ENCODE peak calls at places on chromosomes 12 and 14, in seven cellular contexts. One of them, this sample, is unnamed.
A peak's percentile ranks its signal among the peaks of the same experiment; 100 is the strongest.

GRCh38 chr12:31444801-31445200 is 118.9 kb upstream of the SINHCAF start:
- DNase-seq in type B pancreatic cell: no peak
- DNase-seq in HepG2: no peak
- DNase-seq in Peyer's patch: no peak
- DNase-seq in HCT116: no peak
- DNase-seq in activated CD8-positive, alpha-beta T cell treated with anti-CD3 and anti-CD28 coated beads for 36 hours: no peak
- DNase-seq in choroid plexus epithelial cell: no peak
- DNase-seq in this sample: no peak

GRCh38 chr14:100775831-100776591 is 49.3 kb downstream of the DLK1 start:
- DNase-seq in Peyer's patch: no peak
- DNase-seq in HCT116: no peak
- DNase-seq in activated CD8-positive, alpha-beta T cell treated with anti-CD3 and anti-CD28 coated beads for 36 hours: no peak
- DNase-seq in HepG2: no peak
- DNase-seq in choroid plexus epithelial cell: peak; percentile 68
- DNase-seq in type B pancreatic cell: peak; percentile 55
- DNase-seq in this sample: no peak

GRCh38 chr12:5013206-5013830 is 30.4 kb upstream of the KCNA5 start:
- DNase-seq in type B pancreatic cell: no peak
- DNase-seq in activated CD8-positive, alpha-beta T cell treated with anti-CD3 and anti-CD28 coated beads for 36 hours: no peak
- DNase-seq in choroid plexus epithelial cell: peak; percentile 11
- DNase-seq in HepG2: no peak
- DNase-seq in HCT116: no peak
- DNase-seq in Peyer's patch: no peak
- DNase-seq in this sample: no peak

GRCh38 chr12:95518976-95519375 is 32.3 kb downstream of the USP44 start:
- DNase-seq in activated CD8-positive, alpha-beta T cell treated with anti-CD3 and anti-CD28 coated beads for 36 hours: no peak
- DNase-seq in type B pancreatic cell: no peak
- DNase-seq in HepG2: no peak
- DNase-seq in choroid plexus epithelial cell: no peak
- DNase-seq in HCT116: no peak
- DNase-seq in Peyer's patch: no peak
- DNase-seq in this sample: no peak

GRCh38 chr12:19044877-19045276 is 84.7 kb upstream of the PLEKHA5 start:
- DNase-seq in Peyer's patch: no peak
- DNase-seq in choroid plexus epithelial cell: no peak
- DNase-seq in activated CD8-positive, alpha-beta T cell treated with anti-CD3 and anti-CD28 coated beads for 36 hours: no peak
- DNase-seq in type B pancreatic cell: no peak
- DNase-seq in HCT116: no peak
- DNase-seq in HepG2: no peak
- DNase-seq in this sample: no peak

GRCh38 chr12:75975692-75976091 is 55.9 kb downstream of the PHLDA1 start:
- DNase-seq in choroid plexus epithelial cell: no peak
- DNase-seq in HCT116: no peak
- DNase-seq in type B pancreatic cell: no peak
- DNase-seq in Peyer's patch: no peak
- DNase-seq in HepG2: no peak
- DNase-seq in activated CD8-positive, alpha-beta T cell treated with anti-CD3 and anti-CD28 coated beads for 36 hours: no peak
- DNase-seq in this sample: no peak

GRCh38 chr14:52266179-52266578 is 1.3 kb upstream of the PTGDR start:
- DNase-seq in type B pancreatic cell: no peak
- DNase-seq in activated CD8-positive, alpha-beta T cell treated with anti-CD3 and anti-CD28 coated beads for 36 hours: no peak
- DNase-seq in HepG2: no peak
- DNase-seq in choroid plexus epithelial cell: peak; percentile 86
- DNase-seq in Peyer's patch: no peak
- DNase-seq in HCT116: no peak
- DNase-seq in this sample: no peak

GRCh38 chr14:54285030-54285429 is 111.8 kb upstream of the CDKN3 start:
- DNase-seq in HepG2: no peak
- DNase-seq in activated CD8-positive, alpha-beta T cell treated with anti-CD3 and anti-CD28 coated beads for 36 hours: no peak
- DNase-seq in HCT116: no peak
- DNase-seq in type B pancreatic cell: no peak
- DNase-seq in Peyer's patch: no peak
- DNase-seq in choroid plexus epithelial cell: no peak
- DNase-seq in this sample: no peak

GRCh38 chr12:2779281-2779680 is 15.5 kb upstream of the FKBP4 start:
- DNase-seq in type B pancreatic cell: no peak
- DNase-seq in choroid plexus epithelial cell: no peak
- DNase-seq in HepG2: no peak
- DNase-seq in Peyer's patch: no peak
- DNase-seq in HCT116: no peak
- DNase-seq in activated CD8-positive, alpha-beta T cell treated with anti-CD3 and anti-CD28 coated beads for 36 hours: no peak
- DNase-seq in this sample: no peak

GRCh38 chr12:58189030-58189429 is 247.7 kb downstream of the ATP23 start:
- DNase-seq in HCT116: no peak
- DNase-seq in activated CD8-positive, alpha-beta T cell treated with anti-CD3 and anti-CD28 coated beads for 36 hours: no peak
- DNase-seq in Peyer's patch: no peak
- DNase-seq in choroid plexus epithelial cell: no peak
- DNase-seq in HepG2: no peak
- DNase-seq in type B pancreatic cell: no peak
- DNase-seq in this sample: no peak

GRCh38 chr12:53122961-53123468 is 19.7 kb downstream of the SOAT2 start:
- DNase-seq in HepG2: no peak
- DNase-seq in activated CD8-positive, alpha-beta T cell treated with anti-CD3 and anti-CD28 coated beads for 36 hours: no peak
- DNase-seq in Peyer's patch: no peak
- DNase-seq in HCT116: no peak
- DNase-seq in choroid plexus epithelial cell: no peak
- DNase-seq in type B pancreatic cell: peak; percentile 65
- DNase-seq in this sample: no peak

GRCh38 chr14:81946808-81947798 is 413.4 kb upstream of the SEL1L start:
- DNase-seq in choroid plexus epithelial cell: no peak
- DNase-seq in activated CD8-positive, alpha-beta T cell treated with anti-CD3 and anti-CD28 coated beads for 36 hours: no peak
- DNase-seq in type B pancreatic cell: no peak
- DNase-seq in HCT116: no peak
- DNase-seq in Peyer's patch: no peak
- DNase-seq in HepG2: no peak
- DNase-seq in this sample: no peak

GRCh38 chr12:127560041-127560478 is 706.9 kb upstream of the TMEM132C start:
- DNase-seq in type B pancreatic cell: no peak
- DNase-seq in activated CD8-positive, alpha-beta T cell treated with anti-CD3 and anti-CD28 coated beads for 36 hours: no peak
- DNase-seq in Peyer's patch: no peak
- DNase-seq in HCT116: no peak
- DNase-seq in choroid plexus epithelial cell: no peak
- DNase-seq in HepG2: no peak
- DNase-seq in this sample: no peak

GRCh38 chr12:127558363-127558762 is 708.6 kb upstream of the TMEM132C start:
- DNase-seq in HCT116: no peak
- DNase-seq in Peyer's patch: no peak
- DNase-seq in type B pancreatic cell: no peak
- DNase-seq in HepG2: no peak
- DNase-seq in activated CD8-positive, alpha-beta T cell treated with anti-CD3 and anti-CD28 coated beads for 36 hours: no peak
- DNase-seq in choroid plexus epithelial cell: no peak
- DNase-seq in this sample: no peak

GRCh38 chr12:127556487-127556886 is 710.5 kb upstream of the TMEM132C start:
- DNase-seq in activated CD8-positive, alpha-beta T cell treated with anti-CD3 and anti-CD28 coated beads for 36 hours: no peak
- DNase-seq in type B pancreatic cell: no peak
- DNase-seq in HepG2: no peak
- DNase-seq in HCT116: no peak
- DNase-seq in Peyer's patch: no peak
- DNase-seq in choroid plexus epithelial cell: no peak
- DNase-seq in this sample: no peak

GRCh38 chr12:127562781-127563180 is 704.2 kb upstream of the TMEM132C start:
- DNase-seq in HCT116: no peak
- DNase-seq in type B pancreatic cell: no peak
- DNase-seq in Peyer's patch: no peak
- DNase-seq in activated CD8-positive, alpha-beta T cell treated with anti-CD3 and anti-CD28 coated beads for 36 hours: no peak
- DNase-seq in HepG2: no peak
- DNase-seq in choroid plexus epithelial cell: no peak
- DNase-seq in this sample: no peak

DNA sequence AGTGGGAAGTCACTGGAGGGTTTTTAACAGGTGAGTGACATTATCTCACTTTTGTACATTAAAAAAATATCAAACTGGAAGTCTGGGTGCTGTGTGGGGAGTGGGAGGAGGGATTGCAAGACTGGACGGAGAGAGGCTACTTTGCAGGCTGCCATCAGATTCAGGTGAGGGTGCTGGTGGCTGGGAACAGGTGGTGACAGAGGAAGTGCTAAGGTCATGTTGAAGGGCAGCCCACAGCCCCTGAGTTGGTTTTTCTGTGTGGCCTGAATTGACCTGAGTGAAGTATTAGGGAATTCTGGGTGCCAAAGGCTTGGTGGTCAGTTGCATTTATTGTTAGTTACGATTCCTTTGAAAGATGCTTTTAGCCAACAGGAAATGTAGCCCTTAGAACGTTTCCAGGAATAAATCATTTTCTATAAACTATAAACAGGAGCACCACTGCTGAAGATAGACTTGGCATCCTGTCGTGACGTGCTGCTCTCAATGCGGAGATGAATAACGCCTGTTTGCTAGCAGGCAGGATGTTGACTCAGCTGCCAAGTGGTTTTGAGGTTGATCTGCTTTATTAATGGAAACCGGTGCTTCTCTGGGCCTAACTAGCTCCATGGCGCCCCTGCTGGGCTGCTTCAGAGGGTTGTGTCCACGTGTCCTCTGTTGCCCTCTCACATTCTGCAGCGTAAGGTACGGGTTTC is 707.5 kb upstream of the TMEM132C start:
- DNase-seq in HepG2: no peak
- DNase-seq in activated CD8-positive, alpha-beta T cell treated with anti-CD3 and anti-CD28 coated beads for 36 hours: peak; percentile 90
- DNase-seq in HCT116: no peak
- DNase-seq in Peyer's patch: no peak
- DNase-seq in type B pancreatic cell: no peak
- DNase-seq in choroid plexus epithelial cell: peak; percentile 96
- DNase-seq in this sample: no peak
- TF ChIP-seq CTCF in HepG2: no peak
- TF ChIP-seq CTCF in activated CD8-positive, alpha-beta T cell treated with anti-CD3 and anti-CD28 coated beads for 36 hours: peak; percentile 55
- TF ChIP-seq CTCF in HCT116: no peak
- TF ChIP-seq CTCF in Peyer's patch: no peak
- TF ChIP-seq CTCF in type B pancreatic cell: peak; percentile 46
- TF ChIP-seq CTCF in choroid plexus epithelial cell: peak; percentile 82
- TF ChIP-seq CTCF in this sample: no peak

DNA sequence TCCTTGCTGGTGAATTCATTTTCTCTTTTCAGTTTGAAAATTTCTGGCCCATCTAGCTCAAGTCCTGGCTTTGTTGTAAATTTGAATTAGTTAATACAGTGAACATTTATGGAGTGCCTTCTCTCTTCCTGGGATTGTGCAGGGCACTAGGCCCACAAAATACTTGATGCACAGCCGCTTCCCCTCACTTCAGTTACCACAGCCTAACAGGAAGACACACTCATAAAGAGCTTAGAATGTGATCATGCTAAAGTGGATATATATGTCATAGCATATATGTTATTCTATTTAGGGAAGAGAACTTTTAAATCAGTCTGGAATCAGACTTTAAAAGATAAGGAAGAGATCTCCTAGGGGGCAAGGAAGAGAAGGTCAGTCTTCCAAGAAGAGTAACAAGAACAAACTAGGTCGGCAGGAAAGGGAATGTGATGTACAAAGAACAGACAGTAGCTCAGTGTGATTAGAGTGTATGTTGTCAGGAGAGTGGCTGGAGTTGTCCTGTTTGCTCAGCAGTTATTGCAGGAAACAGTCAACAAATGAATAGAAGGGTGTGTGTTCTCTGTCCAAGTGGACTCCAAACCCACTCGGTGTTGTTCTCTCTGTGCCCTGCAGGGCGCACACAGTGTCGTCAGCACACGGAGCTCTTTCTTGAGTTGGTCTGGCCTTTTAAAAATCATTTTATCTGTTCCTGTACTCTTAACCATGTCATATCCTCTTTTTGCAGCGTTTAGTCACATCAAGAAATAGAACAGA is 74.4 kb downstream of the DAAM1 start:
- DNase-seq in HepG2: peak; percentile 95
- DNase-seq in type B pancreatic cell: no peak
- DNase-seq in activated CD8-positive, alpha-beta T cell treated with anti-CD3 and anti-CD28 coated beads for 36 hours: no peak
- DNase-seq in HCT116: no peak
- DNase-seq in Peyer's patch: peak; percentile 60
- DNase-seq in choroid plexus epithelial cell: no peak
- DNase-seq in this sample: no peak
- TF ChIP-seq CTCF in HepG2: peak; percentile 68
- TF ChIP-seq CTCF in type B pancreatic cell: peak; percentile 61
- TF ChIP-seq CTCF in activated CD8-positive, alpha-beta T cell treated with anti-CD3 and anti-CD28 coated beads for 36 hours: no peak
- TF ChIP-seq CTCF in HCT116: peak; percentile 45
- TF ChIP-seq CTCF in Peyer's patch: no peak
- TF ChIP-seq CTCF in choroid plexus epithelial cell: peak; percentile 44
- TF ChIP-seq CTCF in this sample: no peak

GRCh38 chr12:15590180-15590826 is 198.9 kb downstream of the EPS8 start:
- DNase-seq in type B pancreatic cell: no peak
- DNase-seq in choroid plexus epithelial cell: peak; percentile 86
- DNase-seq in HCT116: peak; percentile 60
- DNase-seq in activated CD8-positive, alpha-beta T cell treated with anti-CD3 and anti-CD28 coated beads for 36 hours: peak; percentile 56
- DNase-seq in Peyer's patch: peak; percentile 51
- DNase-seq in HepG2: peak; percentile 70
- DNase-seq in this sample: no peak

GRCh38 chr12:15589328-15590032 is 199.7 kb downstream of the EPS8 start:
- DNase-seq in type B pancreatic cell: no peak
- DNase-seq in HCT116: no peak
- DNase-seq in Peyer's patch: no peak
- DNase-seq in HepG2: no peak
- DNase-seq in activated CD8-positive, alpha-beta T cell treated with anti-CD3 and anti-CD28 coated beads for 36 hours: no peak
- DNase-seq in choroid plexus epithelial cell: peak; percentile 53
- DNase-seq in this sample: no peak

GRCh38 chr12:15596174-15596573 is 193.0 kb downstream of the EPS8 start:
- DNase-seq in HepG2: no peak
- DNase-seq in activated CD8-positive, alpha-beta T cell treated with anti-CD3 and anti-CD28 coated beads for 36 hours: no peak
- DNase-seq in Peyer's patch: no peak
- DNase-seq in HCT116: no peak
- DNase-seq in type B pancreatic cell: no peak
- DNase-seq in choroid plexus epithelial cell: no peak
- DNase-seq in this sample: no peak

GRCh38 chr12:15591811-15592210 is 197.4 kb downstream of the EPS8 start:
- DNase-seq in Peyer's patch: no peak
- DNase-seq in HepG2: no peak
- DNase-seq in HCT116: no peak
- DNase-seq in type B pancreatic cell: no peak
- DNase-seq in activated CD8-positive, alpha-beta T cell treated with anti-CD3 and anti-CD28 coated beads for 36 hours: no peak
- DNase-seq in choroid plexus epithelial cell: no peak
- DNase-seq in this sample: no peak

GRCh38 chr12:15592934-15593333 is 196.3 kb downstream of the EPS8 start:
- DNase-seq in choroid plexus epithelial cell: peak; percentile 47
- DNase-seq in type B pancreatic cell: no peak
- DNase-seq in HepG2: peak; percentile 51
- DNase-seq in HCT116: no peak
- DNase-seq in Peyer's patch: no peak
- DNase-seq in activated CD8-positive, alpha-beta T cell treated with anti-CD3 and anti-CD28 coated beads for 36 hours: no peak
- DNase-seq in this sample: no peak
- TF ChIP-seq CTCF in choroid plexus epithelial cell: peak; percentile 43
- TF ChIP-seq CTCF in type B pancreatic cell: no peak
- TF ChIP-seq CTCF in HepG2: peak; percentile 67
- TF ChIP-seq CTCF in HCT116: peak; percentile 26
- TF ChIP-seq CTCF in Peyer's patch: no peak
- TF ChIP-seq CTCF in activated CD8-positive, alpha-beta T cell treated with anti-CD3 and anti-CD28 coated beads for 36 hours: no peak
- TF ChIP-seq CTCF in this sample: no peak

GRCh38 chr14:65354715-65355114 is 57.8 kb upstream of the FUT8 start:
- DNase-seq in HCT116: no peak
- DNase-seq in Peyer's patch: no peak
- DNase-seq in type B pancreatic cell: no peak
- DNase-seq in activated CD8-positive, alpha-beta T cell treated with anti-CD3 and anti-CD28 coated beads for 36 hours: no peak
- DNase-seq in choroid plexus epithelial cell: no peak
- DNase-seq in HepG2: no peak
- DNase-seq in this sample: no peak

GRCh38 chr14:65354131-65354530 is 58.4 kb upstream of the FUT8 start:
- DNase-seq in HCT116: no peak
- DNase-seq in type B pancreatic cell: no peak
- DNase-seq in activated CD8-positive, alpha-beta T cell treated with anti-CD3 and anti-CD28 coated beads for 36 hours: no peak
- DNase-seq in choroid plexus epithelial cell: no peak
- DNase-seq in Peyer's patch: no peak
- DNase-seq in HepG2: no peak
- DNase-seq in this sample: no peak

GRCh38 chr14:65359503-65359902 is 53.0 kb upstream of the FUT8 start:
- DNase-seq in activated CD8-positive, alpha-beta T cell treated with anti-CD3 and anti-CD28 coated beads for 36 hours: no peak
- DNase-seq in Peyer's patch: no peak
- DNase-seq in HepG2: peak; percentile 14
- DNase-seq in type B pancreatic cell: no peak
- DNase-seq in choroid plexus epithelial cell: peak; percentile 69
- DNase-seq in HCT116: peak; percentile 29
- DNase-seq in this sample: no peak

GRCh38 chr14:65356327-65356836 is 56.1 kb upstream of the FUT8 start:
- DNase-seq in type B pancreatic cell: no peak
- DNase-seq in Peyer's patch: no peak
- DNase-seq in choroid plexus epithelial cell: peak; percentile 59
- DNase-seq in activated CD8-positive, alpha-beta T cell treated with anti-CD3 and anti-CD28 coated beads for 36 hours: peak; percentile 58
- DNase-seq in HepG2: peak; percentile 55
- DNase-seq in HCT116: peak; percentile 98
- DNase-seq in this sample: no peak

GRCh38 chr14:65357091-65357490 is 55.4 kb upstream of the FUT8 start:
- DNase-seq in HCT116: no peak
- DNase-seq in activated CD8-positive, alpha-beta T cell treated with anti-CD3 and anti-CD28 coated beads for 36 hours: no peak
- DNase-seq in type B pancreatic cell: no peak
- DNase-seq in choroid plexus epithelial cell: no peak
- DNase-seq in HepG2: no peak
- DNase-seq in Peyer's patch: no peak
- DNase-seq in this sample: no peak
- TF ChIP-seq CTCF in HCT116: no peak
- TF ChIP-seq CTCF in activated CD8-positive, alpha-beta T cell treated with anti-CD3 and anti-CD28 coated beads for 36 hours: no peak
- TF ChIP-seq CTCF in type B pancreatic cell: no peak
- TF ChIP-seq CTCF in choroid plexus epithelial cell: no peak
- TF ChIP-seq CTCF in HepG2: no peak
- TF ChIP-seq CTCF in Peyer's patch: no peak
- TF ChIP-seq CTCF in this sample: no peak

This sample was measured in omental fat pad.